ENCODE peak calls at places on chromosome 2, in five cellular contexts. N, L, E, R and D are unnamed samples.

GRCh38 chr2:165357758-165358157 is 111.7 kb upstream of the CSRNP3 start:
- DNase-seq in N (no peak), L (no peak), E (no peak), R (no peak), D (no peak)

GRCh38 chr2:220891405-220891804 is 680.7 kb downstream of the EPHA4 start:
- DNase-seq in N (no peak), L (no peak), E (no peak), R (peak), D (no peak)

GRCh38 chr2:97931851-97932211 is 63.9 kb downstream of the TMEM131 start:
- DNase-seq in N (no peak), L (no peak), E (no peak), R (no peak), D (no peak)

GRCh38 chr2:42314892-42315468 is 46.0 kb downstream of the COX7A2L start:
- DNase-seq in N (no peak), L (no peak), E (no peak), R (peak), D (no peak)

GRCh38 chr2:66987747-66988146 is 409.4 kb upstream of the ETAA1 start:
- DNase-seq in N (no peak), L (no peak), E (no peak), R (no peak), D (no peak)

GRCh38 chr2:21404827-21405625 is 281.3 kb downstream of the TDRD15 start:
- DNase-seq in N (no peak), L (no peak), E (no peak), R (no peak), D (no peak)

GRCh38 chr2:98901702-98902101 is 34.3 kb downstream of the CRACDL start:
- DNase-seq in N (no peak), L (no peak), E (no peak), R (no peak), D (no peak)

GRCh38 chr2:195477248-195477995 is 179.6 kb upstream of the SLC39A10 start:
- DNase-seq in N (no peak), L (no peak), E (no peak), R (no peak), D (no peak)

GRCh38 chr2:98282109-98282508 is 64.1 kb upstream of the CNGA3 start:
- DNase-seq in N (no peak), L (no peak), E (no peak), R (no peak), D (no peak)

GRCh38 chr2:27092696-27093429 is 6.3 kb downstream of the KHK start:
- DNase-seq in N (no peak), L (no peak), E (peak), R (no peak), D (no peak)

GRCh38 chr2:10819714-10820314 is 7.2 kb upstream of the PDIA6 start:
- DNase-seq in N (no peak), L (no peak), E (no peak), R (no peak), D (no peak)

GRCh38 chr2:136376211-136376610 is 258.3 kb upstream of the CXCR4 start:
- DNase-seq in N (no peak), L (no peak), E (no peak), R (no peak), D (no peak)

GRCh38 chr2:71419976-71420375 is 33.4 kb upstream of the DYSF start:
- DNase-seq in N (no peak), L (no peak), E (no peak), R (no peak), D (no peak)

GRCh38 chr2:27833931-27834330 is 56.3 kb downstream of the RBKS start:
- DNase-seq in N (no peak), L (no peak), E (no peak), R (no peak), D (no peak)

GRCh38 chr2:43542285-43542933 is 53.4 kb downstream of the THADA start:
- DNase-seq in N (no peak), L (no peak), E (no peak), R (peak), D (no peak)

GRCh38 chr2:162327134-162327769 is 8.8 kb upstream of the IFIH1 start:
- DNase-seq in N (no peak), L (no peak), E (no peak), R (no peak), D (no peak)

GRCh38 chr2:233375490-233376314 is 21.4 kb downstream of the DGKD start:
- DNase-seq in N (no peak), L (no peak), E (no peak), R (no peak), D (no peak)
- H3K4me3 ChIP-seq in N (no peak), L (no peak), E (no peak), R (no peak), D (no peak)

GRCh38 chr2:45568935-45569334 is 42.1 kb downstream of the SRBD1 start:
- DNase-seq in N (no peak), L (no peak), E (no peak), R (no peak), D (no peak)

GRCh38 chr2:45567974-45568789 is 42.9 kb downstream of the SRBD1 start:
- DNase-seq in N (no peak), L (no peak), E (no peak), R (no peak), D (no peak)

GRCh38 chr2:45571940-45572339 is 39.1 kb downstream of the SRBD1 start:
- DNase-seq in N (no peak), L (no peak), E (no peak), R (no peak), D (no peak)

GRCh38 chr2:45572979-45573378 is 38.1 kb downstream of the SRBD1 start:
- DNase-seq in N (no peak), L (no peak), E (no peak), R (no peak), D (no peak)

DNA sequence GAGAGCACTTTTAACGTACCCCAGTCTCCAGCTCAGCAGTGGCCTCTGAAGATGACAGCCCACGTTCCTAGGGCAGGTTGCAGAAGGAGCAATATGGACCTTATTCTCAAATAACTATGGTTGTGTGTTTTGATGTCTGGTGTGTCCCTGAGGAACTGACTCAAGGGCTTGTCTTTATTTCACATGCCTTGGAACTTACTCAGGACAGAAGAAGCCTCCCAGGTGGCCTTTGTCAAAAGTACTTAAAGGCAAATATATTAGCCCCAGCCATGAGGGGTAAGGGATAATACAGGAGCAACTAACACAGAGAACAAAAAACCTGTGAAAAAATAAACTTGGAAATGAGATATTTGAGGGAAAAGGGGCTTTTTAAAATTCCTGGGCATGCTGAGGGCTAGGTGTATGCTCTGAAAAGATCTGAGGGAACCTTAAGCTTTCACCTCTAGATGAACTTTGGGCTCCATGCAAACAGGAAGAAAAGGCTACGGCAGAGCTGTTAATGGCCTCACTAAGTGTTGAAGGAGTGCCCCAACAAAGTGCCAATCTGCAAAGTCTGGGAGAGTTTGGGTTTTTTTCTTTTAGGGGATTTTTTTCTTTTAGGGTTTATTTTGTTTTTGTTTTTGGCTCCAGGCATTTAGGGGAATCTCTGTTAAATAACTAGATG is 40.3 kb downstream of the SRBD1 start:
- DNase-seq in N (no peak), L (no peak), E (no peak), R (no peak), D (no peak)
- H3K27ac ChIP-seq in N (no peak), L (no peak), E (no peak), R (no peak), D (no peak)

DNA sequence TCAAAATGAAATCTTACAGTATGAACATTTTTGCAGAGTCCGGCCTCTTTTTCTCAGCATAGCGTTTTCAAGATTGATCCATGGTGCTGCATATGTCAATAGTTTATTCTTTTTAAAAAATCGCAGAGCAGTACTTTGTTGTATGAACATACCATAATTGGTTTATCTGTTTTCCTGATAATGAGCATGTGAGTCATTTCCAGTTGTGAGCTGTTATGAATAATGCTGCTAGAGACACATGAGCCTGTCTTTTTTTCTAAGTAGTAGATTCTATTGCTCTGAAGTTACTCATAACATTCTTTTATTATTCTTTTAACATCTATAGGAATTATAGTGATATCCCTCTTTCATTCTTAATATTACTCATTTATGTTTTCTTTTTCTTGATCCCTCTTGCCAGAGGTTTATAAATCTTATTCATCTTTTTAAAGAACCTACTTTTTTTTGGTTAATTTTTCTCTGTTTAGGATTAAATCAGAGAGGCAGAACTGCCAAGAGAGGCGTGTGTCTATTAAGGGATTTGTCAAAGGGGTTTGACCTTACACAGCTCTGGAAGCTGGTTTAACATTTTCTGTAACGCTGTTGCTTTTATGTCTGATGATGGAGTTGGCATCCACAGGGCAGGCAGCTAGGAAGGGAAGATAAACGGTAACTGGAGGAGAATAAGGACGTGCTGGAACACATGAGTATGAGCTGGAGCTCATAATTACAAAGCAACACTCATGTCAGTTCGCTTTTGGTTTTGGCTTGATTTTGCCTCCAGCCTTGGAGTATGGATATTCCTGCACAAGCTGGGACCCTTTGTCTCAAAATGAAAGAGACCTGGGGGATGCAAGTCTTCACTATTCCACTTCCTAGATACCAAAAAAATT is 47.5 kb downstream of the MGAT5 start:
- DNase-seq in N (no peak), L (no peak), E (no peak), R (no peak), D (no peak)
- H3K4me3 ChIP-seq in N (no peak), L (no peak), E (no peak), R (no peak), D (no peak)

DNA sequence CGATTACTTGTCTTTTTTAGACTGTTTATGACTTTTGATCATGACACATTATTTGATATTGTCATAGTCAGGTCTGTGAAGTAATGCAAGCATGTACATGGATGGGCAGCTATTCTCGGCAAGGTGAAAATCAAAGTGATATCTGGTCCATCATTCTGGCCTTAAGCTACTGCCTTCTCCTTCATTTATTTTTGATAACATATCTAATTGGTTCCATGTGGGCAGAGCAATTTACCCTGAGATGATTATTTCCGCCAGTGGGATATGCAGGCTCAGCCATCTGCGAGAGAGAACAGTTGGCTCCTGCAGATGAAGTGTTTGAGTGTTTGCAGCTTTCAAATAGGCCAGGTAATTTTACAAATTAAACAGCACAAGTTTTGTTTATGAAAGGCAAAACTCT is 116.3 kb downstream of the LYPD6 start:
- DNase-seq in N (no peak), L (no peak), E (no peak), R (no peak), D (no peak)
- H3K27ac ChIP-seq in N (no peak), L (no peak), E (no peak), R (no peak), D (no peak)

GRCh38 chr2:15803186-15803986 is 137.0 kb upstream of the MYCN start:
- DNase-seq in N (no peak), L (no peak), E (no peak), R (no peak), D (no peak)

GRCh38 chr2:15802657-15803056 is 137.7 kb upstream of the MYCN start:
- DNase-seq in N (no peak), L (no peak), E (no peak), R (no peak), D (no peak)

GRCh38 chr2:15800489-15801329 is 139.6 kb upstream of the MYCN start:
- DNase-seq in N (peak), L (no peak), E (no peak), R (no peak), D (no peak)

GRCh38 chr2:15801904-15802303 is 138.4 kb upstream of the MYCN start:
- DNase-seq in N (no peak), L (no peak), E (no peak), R (no peak), D (no peak)

DNA sequence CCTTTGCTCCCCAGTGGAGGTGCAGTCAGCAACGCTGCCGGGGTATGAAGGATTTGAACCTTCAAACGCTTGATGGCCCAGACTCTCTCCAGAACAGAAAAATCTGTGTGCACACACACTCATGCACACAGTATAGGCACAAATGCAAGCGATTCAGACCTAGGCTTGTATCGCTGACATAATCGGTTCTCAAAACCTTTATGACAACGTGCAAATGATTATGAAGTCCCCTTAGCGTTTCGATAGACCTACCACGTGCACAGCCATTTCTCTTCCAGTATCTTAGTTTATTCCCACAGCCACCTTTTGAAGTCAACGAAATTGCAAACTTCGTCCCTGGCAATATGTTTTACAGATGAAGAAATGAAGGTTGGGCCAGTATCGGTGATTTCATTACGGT is 138.9 kb upstream of the MYCN start:
- DNase-seq in N (no peak), L (no peak), E (no peak), R (no peak), D (no peak)
- H3K4me3 ChIP-seq in N (no peak), L (no peak), E (no peak), R (no peak), D (no peak)

DNA sequence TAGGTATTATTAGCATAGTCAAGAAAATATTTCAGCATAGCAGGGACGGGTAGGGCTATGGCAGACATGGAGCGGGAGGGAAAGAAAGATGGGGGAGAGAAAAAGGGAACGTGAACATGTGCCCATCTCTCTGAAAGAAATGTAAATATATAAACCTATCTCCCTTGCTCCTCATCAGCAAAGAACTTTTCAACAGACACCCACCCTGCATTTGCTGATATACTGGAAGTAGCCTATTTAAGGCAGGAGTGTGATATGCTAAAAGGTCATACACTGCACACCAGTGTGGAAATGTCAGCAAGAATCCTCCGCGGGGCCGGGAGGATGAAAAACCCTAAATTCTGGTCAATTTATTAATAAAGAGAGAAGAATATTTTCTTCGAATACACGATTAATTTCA is 1.7 kb downstream of the MBOAT2 start:
- DNase-seq in N (no peak), L (no peak), E (no peak), R (no peak), D (no peak)
- H3K27ac ChIP-seq in N (no peak), L (peak), E (no peak), R (no peak), D (no peak)